ENCODE peak calls at places on chromosomes 2 and 18, in eight cellular contexts. Y is EL; G is G401; D is NCI-H345; T is CD8-positive, alpha-beta memory T cell; A is fibroblast of lung; F is neural crest cell; P is T-helper 17 cell. Q is an unnamed sample.

GRCh38 chr2:218427741-218428140 is 8.8 kb downstream of the VIL1 start:
- DNase-seq in Y (no peak), G (no peak), D (no peak), T (no peak), A (no peak), F (no peak), P (no peak), Q (no peak)

GRCh38 chr2:34419856-34420255 is 820.8 kb upstream of the FAM98A start:
- DNase-seq in Y (no peak), G (no peak), D (no peak), T (no peak), A (no peak), F (no peak), P (no peak), Q (no peak)

GRCh38 chr2:227826019-227826521 is 12.4 kb downstream of the CCL20 start:
- DNase-seq in Y (no peak), G (no peak), D (no peak), T (no peak), A (no peak), F (no peak), P (peak; percentile 32), Q (no peak)

GRCh38 chr2:120059483-120059882 is 46.6 kb downstream of the EPB41L5 start:
- DNase-seq in Y (no peak), G (no peak), D (no peak), T (no peak), A (no peak), F (no peak), P (no peak), Q (no peak)

GRCh38 chr2:7007846-7008741 is 90.9 kb downstream of the RNF144A start:
- DNase-seq in Y (no peak), G (peak; percentile 90), D (no peak), T (no peak), A (peak; percentile 62), F (no peak), P (no peak), Q (no peak)

GRCh38 chr2:172724724-172725123 is 10.9 kb upstream of the RAPGEF4 start:
- DNase-seq in Y (no peak), G (no peak), D (no peak), T (no peak), A (no peak), F (no peak), P (no peak), Q (no peak)

GRCh38 chr18:25675123-25675850 is 323.3 kb upstream of the ZNF521 start:
- DNase-seq in Y (no peak), G (no peak), D (no peak), T (no peak), A (no peak), F (no peak), P (no peak), Q (peak; percentile 76)

GRCh38 chr18:63259581-63259830 is 60.1 kb downstream of the BCL2 start:
- DNase-seq in Y (no peak), G (no peak), D (no peak), T (no peak), A (no peak), F (no peak), P (no peak), Q (no peak)

GRCh38 chr2:187749804-187750431 is 195.7 kb upstream of the TFPI start:
- DNase-seq in Y (no peak), G (no peak), D (no peak), T (no peak), A (no peak), F (no peak), P (no peak), Q (no peak)

GRCh38 chr2:229269986-229270385 is 1.1 kb downstream of the PID1 start:
- DNase-seq in Y (no peak), G (peak; percentile 19), D (no peak), T (no peak), A (peak; percentile 17), F (no peak), P (no peak), Q (no peak)

GRCh38 chr2:183630964-183631363 is 506.7 kb downstream of the NUP35 start:
- DNase-seq in Y (no peak), G (no peak), D (no peak), T (no peak), A (no peak), F (no peak), P (no peak), Q (no peak)

GRCh38 chr2:135226961-135227360 is 174.9 kb downstream of the RAB3GAP1 start:
- DNase-seq in Y (peak; percentile 39), G (no peak), D (no peak), T (no peak), A (peak; percentile 82), F (no peak), P (no peak), Q (no peak)

GRCh38 chr18:36333418-36333817 is 35.9 kb downstream of the FHOD3 start:
- DNase-seq in Y (no peak), G (no peak), D (no peak), T (no peak), A (peak; percentile 6), F (no peak), P (no peak), Q (no peak)

GRCh38 chr2:167980436-167980835 is 267.0 kb downstream of the STK39 start:
- DNase-seq in Y (no peak), G (no peak), D (no peak), T (no peak), A (no peak), F (no peak), P (no peak), Q (no peak)

GRCh38 chr2:169015943-169016342 is 15.2 kb downstream of the ABCB11 start:
- DNase-seq in Y (no peak), G (no peak), D (no peak), T (no peak), A (no peak), F (no peak), P (no peak), Q (no peak)

GRCh38 chr18:7117390-7118355 is at the start of gene LAMA1:
- DNase-seq in Y (peak; percentile 38), G (no peak), D (peak; percentile 37), T (no peak), A (no peak), F (peak; percentile 73), P (no peak), Q (no peak)

GRCh38 chr2:109229094-109229675 is 100.2 kb downstream of the SH3RF3 start:
- DNase-seq in Y (no peak), G (no peak), D (no peak), T (no peak), A (no peak), F (no peak), P (no peak), Q (no peak)

GRCh38 chr2:23762141-23762540 is 164.8 kb downstream of the ATAD2B start:
- DNase-seq in Y (no peak), G (no peak), D (no peak), T (no peak), A (no peak), F (no peak), P (no peak), Q (no peak)

GRCh38 chr2:85180322-85181092 is 47.3 kb downstream of the TCF7L1 start:
- DNase-seq in Y (no peak), G (no peak), D (no peak), T (no peak), A (no peak), F (no peak), P (no peak), Q (no peak)

GRCh38 chr2:151946856-151947523 is 118.8 kb upstream of the ARL5A start:
- DNase-seq in Y (peak; percentile 18), G (peak; percentile 86), D (no peak), T (no peak), A (no peak), F (peak; percentile 45), P (no peak), Q (peak; percentile 30)

GRCh38 chr2:222024934-222025890 is 273.6 kb downstream of the PAX3 start:
- DNase-seq in Y (peak; percentile 49), G (peak; percentile 57), D (peak; percentile 60), T (no peak), A (peak; percentile 61), F (peak; percentile 9), P (no peak), Q (peak; percentile 28)

GRCh38 chr2:64481665-64482064 is 27.7 kb downstream of the LGALSL start:
- DNase-seq in Y (no peak), G (no peak), D (no peak), T (no peak), A (no peak), F (no peak), P (no peak), Q (no peak)

GRCh38 chr2:185567940-185568339 is 170.7 kb upstream of the FSIP2 start:
- DNase-seq in Y (no peak), G (no peak), D (no peak), T (no peak), A (no peak), F (no peak), P (no peak), Q (peak; percentile 15)

GRCh38 chr18:24878289-24878688 is 417.9 kb downstream of the HRH4 start:
- DNase-seq in Y (peak; percentile 13), G (peak; percentile 88), D (no peak), T (no peak), A (peak; percentile 80), F (peak; percentile 30), P (no peak), Q (no peak)

GRCh38 chr2:236766850-236767249 is 197.2 kb downstream of the ACKR3 start:
- DNase-seq in Y (no peak), G (no peak), D (no peak), T (no peak), A (no peak), F (no peak), P (no peak), Q (no peak)

GRCh38 chr2:229539628-229540027 is 174.7 kb downstream of the DNER start:
- DNase-seq in Y (peak; percentile 49), G (no peak), D (no peak), T (no peak), A (no peak), F (no peak), P (no peak), Q (no peak)

GRCh38 chr2:12778369-12778768 is 61.6 kb downstream of the TRIB2 start:
- DNase-seq in Y (no peak), G (no peak), D (no peak), T (no peak), A (no peak), F (no peak), P (no peak), Q (peak; percentile 30)

GRCh38 chr2:235605306-235605998 is 111.6 kb downstream of the AGAP1 start:
- DNase-seq in Y (peak; percentile 93), G (peak; percentile 93), D (peak; percentile 85), T (no peak), A (peak; percentile 98), F (peak; percentile 58), P (no peak), Q (no peak)

GRCh38 chr2:113700186-113700841 is 56.1 kb downstream of the SLC35F5 start:
- DNase-seq in Y (no peak), G (no peak), D (no peak), T (peak; percentile 22), A (peak; percentile 19), F (no peak), P (no peak), Q (peak; percentile 17)

GRCh38 chr18:10044054-10044453 is 130.2 kb downstream of the VAPA start:
- DNase-seq in Y (no peak), G (no peak), D (no peak), T (no peak), A (no peak), F (no peak), P (no peak), Q (no peak)

GRCh38 chr2:121363632-121364420 is 78.8 kb upstream of the TFCP2L1 start:
- DNase-seq in Y (peak; percentile 78), G (no peak), D (no peak), T (no peak), A (peak; percentile 85), F (no peak), P (no peak), Q (no peak)

GRCh38 chr2:14234911-14235310 is 397.6 kb upstream of the LRATD1 start:
- DNase-seq in Y (no peak), G (no peak), D (no peak), T (no peak), A (no peak), F (no peak), P (no peak), Q (no peak)

GRCh38 chr2:183995632-183996031 is 602.7 kb upstream of the ZNF804A start:
- DNase-seq in Y (peak; percentile 31), G (peak; percentile 60), D (peak; percentile 88), T (no peak), A (no peak), F (no peak), P (no peak), Q (no peak)